ENCODE peak calls at places on chromosomes 12 and 14, in four cellular contexts. T is left ventricle myocardium superior, N is coronary artery, D is mucosa of gallbladder. E is an unnamed sample.

GRCh38 chr12:480831-481230 is 21.1 kb downstream of the B4GALNT3 start:
- DNase-seq in N (peak), D (no peak), T (peak), E (no peak)

GRCh38 chr12:109523071-109523470 is 45.6 kb downstream of the UBE3B start:
- DNase-seq in D (no peak), N (no peak), T (peak), E (no peak)

GRCh38 chr12:2212537-2212936 is 159.8 kb downstream of the CACNA1C start:
- DNase-seq in D (no peak), N (peak), T (no peak), E (no peak)

GRCh38 chr14:60102389-60102788 is 10.7 kb downstream of the PCNX4 start:
- DNase-seq in N (no peak), T (no peak), D (no peak), E (no peak)

GRCh38 chr14:74988131-74988530 is 14.6 kb upstream of the EIF2B2 start:
- DNase-seq in N (no peak), D (no peak), T (no peak), E (no peak)

GRCh38 chr12:5554711-5555110 is 122.8 kb downstream of the NTF3 start:
- DNase-seq in D (no peak), T (no peak), N (no peak), E (no peak)

GRCh38 chr12:116717466-116718457 is 20.1 kb downstream of the SPRING1 start:
- DNase-seq in T (peak), N (peak), D (peak), E (no peak)

GRCh38 chr12:58765076-58765475 is 155.2 kb downstream of the LRIG3 start:
- DNase-seq in D (no peak), T (no peak), N (no peak), E (no peak)

GRCh38 chr12:122979908-122980191 is 631 bp upstream of the ARL6IP4 start:
- DNase-seq in N (no peak), T (no peak), D (no peak), E (no peak)

GRCh38 chr14:100975668-100976067 is 72.1 kb upstream of the RTL1 start:
- DNase-seq in D (no peak), T (no peak), N (no peak), E (no peak)

GRCh38 chr12:104888892-104889291 is 69.2 kb downstream of the SLC41A2 start:
- DNase-seq in T (no peak), D (no peak), N (no peak), E (no peak)

GRCh38 chr12:24975425-24975824 is 26.5 kb upstream of the BCAT1 start:
- DNase-seq in D (no peak), T (no peak), N (no peak), E (no peak)

GRCh38 chr14:56694609-56695008 is 115.0 kb downstream of the TMEM260 start:
- DNase-seq in N (no peak), D (no peak), T (no peak), E (no peak)

GRCh38 chr14:33676135-33676566 is 274.7 kb downstream of the EGLN3 start:
- DNase-seq in N (no peak), T (peak), D (no peak), E (no peak)

GRCh38 chr12:63036974-63037335 is 102.0 kb upstream of the PPM1H start:
- DNase-seq in D (no peak), N (no peak), T (no peak), E (no peak)

GRCh38 chr12:129657179-129657578 is 246.6 kb downstream of the TMEM132D start:
- DNase-seq in D (no peak), N (no peak), T (no peak), E (no peak)

E was measured in Panc1.